ENCODE peak calls at places on chromosomes 11 and 22, in five cellular contexts. U, C, I, E and G are unnamed samples.

GRCh38 chr11:78773503-78773902 is 198.8 kb upstream of the NARS2 start:
- DNase-seq in I (no peak), C (no peak), E (no peak), U (no peak), G (no peak)

GRCh38 chr11:84261707-84262106 is 975.5 kb upstream of the CCDC90B start:
- DNase-seq in E (no peak), C (no peak), I (peak), U (no peak), G (no peak)

GRCh38 chr11:107457558-107458271 is at the start of gene CWF19L2:
- DNase-seq in U (peak), I (peak), E (peak), C (peak), G (peak)

GRCh38 chr22:20316217-20316843 is 3.5 kb downstream of the DGCR6L start:
- DNase-seq in E (no peak), U (no peak), I (no peak), C (no peak), G (no peak)

GRCh38 chr11:128548655-128549255 is 38.6 kb downstream of the ETS1 start:
- DNase-seq in E (no peak), U (no peak), C (peak), I (peak), G (no peak)

GRCh38 chr11:47248304-47248663 is 330 bp downstream of the ACP2 start:
- DNase-seq in C (peak), E (peak), U (no peak), I (no peak), G (no peak)

GRCh38 chr22:30262917-30263741 is 3.5 kb downstream of the OSM start:
- DNase-seq in I (peak), E (no peak), U (peak), C (peak), G (no peak)

GRCh38 chr11:64124147-64124546 is 41.8 kb downstream of the MACROD1 start:
- DNase-seq in I (peak), C (no peak), U (no peak), E (no peak), G (no peak)

GRCh38 chr11:86931965-86932332 is 23.2 kb downstream of the FZD4 start:
- DNase-seq in C (peak), I (no peak), E (no peak), U (peak), G (peak)

GRCh38 chr11:108965602-108966001 is 300.7 kb downstream of the DDX10 start:
- DNase-seq in E (no peak), U (no peak), I (no peak), C (peak), G (peak)

GRCh38 chr11:16261836-16262644 is 94.3 kb downstream of the SOX6 start:
- DNase-seq in I (no peak), C (no peak), E (no peak), U (no peak), G (no peak)

GRCh38 chr22:41625577-41625976 is 4.5 kb downstream of the XRCC6 start:
- DNase-seq in I (no peak), C (no peak), E (no peak), U (no peak), G (no peak)

GRCh38 chr11:116901211-116901610 is 63.8 kb upstream of the APOA1 start:
- DNase-seq in C (no peak), I (no peak), E (no peak), U (no peak), G (no peak)
- H3K4me3 ChIP-seq in C (no peak), I (no peak), E (no peak), U (no peak), G (no peak)

DNA sequence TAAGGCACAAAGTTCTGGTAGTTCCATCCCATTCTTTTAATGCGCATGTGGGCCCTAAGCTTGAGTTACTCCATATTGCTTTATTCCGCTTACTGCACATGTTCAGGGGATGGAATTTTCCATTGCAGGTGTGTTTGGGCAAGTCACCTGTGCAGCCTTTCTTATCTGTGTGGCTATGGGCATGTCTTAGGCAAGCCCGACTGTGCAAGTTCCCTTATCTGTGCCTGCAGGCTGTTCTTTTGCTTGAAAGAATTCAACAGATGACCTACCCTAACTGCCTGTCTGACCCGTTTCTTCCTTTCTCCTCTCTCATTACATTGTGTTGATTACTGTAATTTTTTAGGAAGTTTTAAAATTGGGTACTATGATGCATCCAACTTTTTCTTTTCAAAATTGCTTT is 363.6 kb downstream of the TTC28 start:
- DNase-seq in U (peak), C (no peak), I (no peak), E (no peak), G (no peak)
- TF ChIP-seq RCOR1 in U (no peak), C (no peak), I (no peak), E (no peak), G (no peak)

DNA sequence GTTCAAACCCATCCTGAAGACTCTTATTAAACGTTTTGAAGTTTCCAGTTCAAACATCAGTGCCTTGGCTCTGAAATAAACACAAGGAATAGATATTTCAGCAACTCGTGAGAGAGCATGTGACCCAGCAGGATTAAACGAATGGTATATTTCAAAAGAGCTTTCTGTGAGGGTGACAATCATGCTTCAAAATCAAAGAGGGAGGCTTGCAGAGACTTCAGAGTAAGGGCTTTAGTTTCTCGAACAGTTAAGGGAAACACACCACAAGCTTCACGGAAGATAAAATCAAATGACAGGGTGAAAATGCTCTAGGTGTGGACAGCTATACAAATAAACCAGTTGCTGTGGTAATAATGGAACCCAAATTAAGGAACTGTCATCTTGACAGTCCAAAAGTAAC is 1.4 kb downstream of the HPS4 start:
- DNase-seq in I (no peak), C (no peak), U (no peak), E (no peak), G (no peak)
- H3K4me3 ChIP-seq in I (no peak), C (no peak), U (peak), E (peak), G (no peak)

DNA sequence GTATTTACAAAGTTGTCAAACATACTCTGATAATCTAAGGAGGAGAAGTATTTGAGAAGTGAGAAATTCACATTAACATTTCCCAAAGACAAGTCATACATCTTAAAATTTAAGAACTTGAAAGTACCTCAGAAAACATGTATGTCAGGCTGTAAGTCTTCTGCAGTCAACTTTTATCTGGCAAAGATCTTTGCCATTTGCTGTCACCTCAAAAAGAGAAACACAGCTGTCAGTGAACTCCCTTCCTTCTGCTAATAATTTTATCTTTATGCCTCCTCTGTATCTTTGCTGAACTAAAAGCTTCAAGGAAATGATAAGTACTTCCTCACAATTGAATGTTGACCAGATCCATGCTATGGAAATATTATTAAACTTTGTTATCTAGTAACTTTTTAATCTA is 18.7 kb downstream of the TTC17 start:
- DNase-seq in C (no peak), I (no peak), E (no peak), U (no peak), G (no peak)
- TF ChIP-seq RCOR1 in C (no peak), I (no peak), E (no peak), U (no peak), G (no peak)

DNA sequence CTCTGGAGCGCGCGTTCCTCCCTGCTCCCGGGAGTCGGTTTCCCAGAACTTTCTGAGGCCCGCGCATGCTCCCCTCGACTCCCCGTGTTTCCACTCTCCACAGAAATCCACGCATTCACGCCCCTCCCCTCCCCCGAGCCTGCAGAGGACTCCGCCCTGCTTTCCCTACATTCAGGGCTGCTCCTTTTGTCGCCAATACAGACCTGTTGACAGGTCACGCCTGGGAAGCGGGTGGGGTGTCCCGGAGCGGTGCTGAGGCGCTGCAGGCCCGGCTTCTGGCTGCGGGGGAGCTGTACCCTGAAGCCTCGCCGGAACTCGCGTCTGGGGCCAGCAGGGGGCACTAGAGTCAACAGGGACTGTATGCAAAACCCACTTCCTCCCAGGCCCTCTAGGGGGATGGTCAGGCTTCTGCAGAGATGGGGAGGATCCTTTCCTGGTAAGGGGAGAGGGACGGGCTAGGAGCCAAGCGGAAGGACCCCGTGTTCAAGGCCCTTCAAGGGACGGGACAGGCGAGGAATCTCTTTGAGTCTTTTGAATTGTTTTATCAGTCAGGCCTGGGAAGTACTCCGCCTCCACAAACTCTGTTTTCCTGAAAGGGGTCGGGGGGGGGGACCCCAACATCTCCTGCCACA is at the start of gene PRAME:
- DNase-seq in I (peak), U (peak), C (peak), E (peak), G (peak)
- H3K4me3 ChIP-seq in I (peak), U (peak), C (no peak), E (no peak), G (peak)

DNA sequence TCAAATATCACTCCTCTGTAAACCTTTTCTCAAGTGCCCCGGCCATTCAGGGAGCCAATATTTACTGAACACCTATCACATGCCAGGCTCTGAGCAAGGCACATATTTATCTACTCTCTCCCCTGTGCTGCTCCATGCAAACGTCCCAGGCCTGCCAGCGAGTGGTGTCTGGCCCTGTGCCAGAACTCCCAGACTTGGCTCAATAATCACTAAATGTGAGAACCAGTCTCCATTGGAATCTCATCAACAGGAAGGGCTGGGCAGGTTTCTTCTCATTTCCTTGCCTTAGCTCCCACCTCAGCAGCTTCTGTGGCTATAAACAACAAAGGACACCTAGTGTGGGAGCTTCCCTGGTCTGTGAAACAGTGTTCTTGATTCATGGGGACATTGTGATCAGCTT is 21.7 kb downstream of the RASSF10 start:
- DNase-seq in I (peak), E (no peak), U (no peak), C (no peak), G (no peak)
- TF ChIP-seq RCOR1 in I (no peak), E (no peak), U (no peak), C (no peak), G (no peak)